ENCODE peak calls at places on chromosome 22, in five cellular contexts. H, R, A, T and Q are unnamed samples.
A peak's percentile ranks its signal among the peaks of the same experiment; 100 is the strongest.

GRCh38 chr22:27627444-27627833 is 174.1 kb downstream of the MN1 start:
- DNase-seq in A (no peak), R (no peak), T (no peak), H (no peak), Q (no peak)

GRCh38 chr22:32476286-32476685 is 1.7 kb downstream of the FBXO7 start:
- DNase-seq in T (no peak), A (no peak), H (no peak), R (no peak), Q (no peak)

GRCh38 chr22:37501610-37502341 is 15.6 kb upstream of the MFNG start:
- DNase-seq in T (peak; percentile 92), H (peak; percentile 82), A (peak; percentile 95), R (peak; percentile 70), Q (peak; percentile 84)

GRCh38 chr22:49776891-49777290 is 50.8 kb downstream of the BRD1 start:
- DNase-seq in A (no peak), H (no peak), T (peak; percentile 75), R (no peak), Q (no peak)

GRCh38 chr22:33864723-33865130 is 55.5 kb downstream of the LARGE1 start:
- DNase-seq in H (no peak), A (no peak), T (no peak), R (no peak), Q (peak; percentile 27)

GRCh38 chr22:37609240-37610152 is 862 bp downstream of the GGA1 start:
- DNase-seq in A (no peak), T (no peak), R (peak; percentile 67), H (no peak), Q (no peak)

GRCh38 chr22:39384750-39385480 is 14.7 kb upstream of the TAB1 start:
- DNase-seq in R (no peak), T (no peak), A (no peak), H (no peak), Q (no peak)

GRCh38 chr22:31637375-31637937 is 24.6 kb downstream of the PISD start:
- DNase-seq in H (no peak), T (no peak), R (no peak), A (no peak), Q (no peak)

GRCh38 chr22:34099278-34099677 is 179.0 kb upstream of the LARGE1 start:
- DNase-seq in H (peak; percentile 15), T (no peak), R (no peak), A (peak; percentile 20), Q (no peak)

GRCh38 chr22:45216133-45217003 is 24.3 kb downstream of the KIAA0930 start:
- DNase-seq in H (no peak), R (no peak), T (peak; percentile 49), A (no peak), Q (no peak)

GRCh38 chr22:50483977-50484853 is 2.4 kb upstream of the MIOX start:
- DNase-seq in A (peak; percentile 69), H (no peak), T (peak; percentile 80), R (no peak), Q (no peak)

GRCh38 chr22:22959147-22959827 is 71.7 kb downstream of the IGLL5 start:
- DNase-seq in H (peak; percentile 78), T (no peak), R (no peak), A (peak; percentile 71), Q (peak; percentile 78)

DNA sequence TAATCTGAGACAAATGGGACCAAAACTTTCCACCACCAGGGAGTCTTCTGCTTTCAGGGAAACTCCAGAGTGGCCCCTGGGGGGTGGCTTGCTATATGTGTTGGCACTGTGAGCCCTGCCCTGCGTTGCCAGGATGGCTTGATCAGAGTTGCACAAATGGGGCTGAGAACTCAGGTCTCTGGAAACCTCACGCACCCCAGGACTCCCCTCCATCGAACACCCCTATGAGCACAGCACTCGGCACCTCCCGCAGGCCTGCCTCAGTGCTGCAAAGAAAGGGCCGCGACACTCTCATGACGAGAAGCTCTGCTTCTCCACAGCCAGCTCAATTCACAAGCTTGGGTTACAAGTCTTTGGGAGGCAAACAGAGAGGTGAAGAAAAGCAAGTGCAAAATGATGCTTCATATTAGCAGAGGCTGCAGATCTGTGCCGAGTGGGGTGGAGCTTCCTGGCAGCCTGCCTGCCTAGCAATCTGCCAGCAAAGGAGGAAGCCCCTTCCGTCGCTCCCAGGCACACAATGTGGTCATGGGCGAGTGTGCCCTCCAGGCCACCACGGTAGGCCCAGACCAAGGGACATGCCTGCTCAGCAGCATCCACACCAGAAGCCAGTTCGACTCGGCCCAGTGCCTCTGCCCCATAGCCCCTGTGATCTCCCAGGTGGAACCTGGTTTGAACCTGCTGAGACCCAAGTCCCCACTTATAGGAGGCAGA is 55.7 kb downstream of the MYH9 start:
- DNase-seq in R (peak; percentile 88), H (peak; percentile 71), T (peak; percentile 93), A (peak; percentile 78), Q (peak; percentile 54)
- H3K36me3 ChIP-seq in R (peaks cover 25% of the 10 kb centered on the region), H (no peaks in the 10 kb centered on the region), T (peaks cover 52% of the 10 kb centered on the region), A (peaks cover 8% of the 10 kb centered on the region), Q (no peaks in the 10 kb centered on the region)

GRCh38 chr22:30413745-30414524 is 11.6 kb upstream of the MTFP1 start:
- DNase-seq in A (no peak), H (no peak), T (no peak), R (no peak), Q (no peak)
- H3K36me3 ChIP-seq in A (no peaks in the 10 kb centered on the region), H (no peaks in the 10 kb centered on the region), T (peaks cover 35% of the 10 kb centered on the region), R (peaks cover 56% of the 10 kb centered on the region), Q (no peaks in the 10 kb centered on the region)

GRCh38 chr22:41110968-41111367 is 18.6 kb downstream of the EP300 start:
- DNase-seq in R (no peak), A (no peak), T (no peak), H (no peak), Q (no peak)

GRCh38 chr22:41117127-41117965 is 25.0 kb downstream of the EP300 start:
- DNase-seq in R (no peak), T (no peak), A (no peak), H (no peak), Q (no peak)

DNA sequence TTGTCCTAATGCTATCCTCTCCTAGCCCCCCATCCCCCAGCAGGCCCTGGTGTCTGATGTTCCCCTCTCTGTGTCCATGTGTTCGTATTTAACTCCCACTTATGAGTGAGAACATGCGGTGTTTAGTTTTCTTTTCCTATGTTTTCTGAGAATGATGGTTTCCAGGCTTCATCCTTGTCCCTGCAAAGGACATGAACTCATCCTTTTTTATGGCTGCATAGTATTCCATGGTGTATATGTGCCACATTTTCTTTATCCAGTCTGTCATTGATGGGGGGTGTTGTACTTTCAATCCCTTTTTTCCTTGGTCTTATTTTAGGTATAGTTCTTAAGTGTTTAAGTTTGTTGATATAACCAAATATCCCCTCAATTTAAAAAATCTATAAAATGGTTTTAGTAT is 23.9 kb downstream of the EP300 start:
- DNase-seq in H (no peak), A (no peak), R (no peak), T (no peak), Q (no peak)
- H3K36me3 ChIP-seq in H (no peaks in the 10 kb centered on the region), A (peaks cover 18% of the 10 kb centered on the region), R (peaks cover 26% of the 10 kb centered on the region), T (peaks cover 35% of the 10 kb centered on the region), Q (no peaks in the 10 kb centered on the region)

DNA sequence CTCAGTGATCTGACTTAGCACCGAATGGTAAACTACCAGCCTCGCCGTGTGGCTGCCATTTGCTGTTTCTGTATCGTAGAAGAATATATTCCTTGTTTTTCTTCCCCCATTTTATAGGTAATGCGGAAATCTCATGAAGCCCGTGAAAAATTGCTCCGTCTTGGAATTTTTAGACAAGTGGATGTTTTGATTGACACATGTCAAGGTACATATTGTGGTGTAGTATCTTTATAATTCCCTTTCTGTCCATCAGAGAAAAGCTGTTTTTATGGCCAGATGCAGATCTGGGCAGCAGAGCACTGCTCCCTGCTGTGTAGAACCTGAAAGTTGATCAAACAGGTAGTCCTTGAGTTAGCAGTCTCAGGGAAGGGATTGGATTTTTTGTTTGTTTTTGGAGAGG is 13.4 kb downstream of the SAMM50 start:
- DNase-seq in T (no peak), H (no peak), R (no peak), A (no peak), Q (no peak)
- H3K36me3 ChIP-seq in T (peaks cover 55% of the 10 kb centered on the region), H (peaks cover under 1% of the 10 kb centered on the region), R (peaks cover 93% of the 10 kb centered on the region), A (peaks cover 26% of the 10 kb centered on the region), Q (no peaks in the 10 kb centered on the region)

GRCh38 chr22:17606472-17606871 is 22.1 kb downstream of the ATP6V1E1 start:
- DNase-seq in R (no peak), H (no peak), A (no peak), T (no peak), Q (no peak)

GRCh38 chr22:17613280-17613679 is 15.3 kb downstream of the ATP6V1E1 start:
- DNase-seq in H (no peak), T (no peak), A (no peak), R (no peak), Q (no peak)

GRCh38 chr22:17607891-17608521 is 20.5 kb downstream of the ATP6V1E1 start:
- DNase-seq in T (no peak), H (no peak), R (no peak), A (no peak), Q (no peak)

GRCh38 chr22:17612057-17612456 is 16.5 kb downstream of the ATP6V1E1 start:
- DNase-seq in R (no peak), A (no peak), T (no peak), H (no peak), Q (no peak)
- H3K36me3 ChIP-seq in R (peaks cover 74% of the 10 kb centered on the region), A (peaks cover 9% of the 10 kb centered on the region), T (peaks cover 27% of the 10 kb centered on the region), H (peaks cover 7% of the 10 kb centered on the region), Q (no peaks in the 10 kb centered on the region)

GRCh38 chr22:17724678-17725464 is 49.4 kb downstream of the BID start:
- DNase-seq in H (no peak), A (no peak), T (no peak), R (no peak), Q (no peak)

GRCh38 chr22:17725465-17725800 is 48.8 kb downstream of the BID start:
- DNase-seq in H (no peak), T (no peak), R (no peak), A (no peak), Q (no peak)

GRCh38 chr22:17728786-17729185 is 45.5 kb downstream of the BID start:
- DNase-seq in T (no peak), H (no peak), R (no peak), A (no peak), Q (no peak)

GRCh38 chr22:17727244-17727892 is 46.9 kb downstream of the BID start:
- DNase-seq in A (no peak), R (no peak), H (no peak), T (no peak), Q (no peak)

DNA sequence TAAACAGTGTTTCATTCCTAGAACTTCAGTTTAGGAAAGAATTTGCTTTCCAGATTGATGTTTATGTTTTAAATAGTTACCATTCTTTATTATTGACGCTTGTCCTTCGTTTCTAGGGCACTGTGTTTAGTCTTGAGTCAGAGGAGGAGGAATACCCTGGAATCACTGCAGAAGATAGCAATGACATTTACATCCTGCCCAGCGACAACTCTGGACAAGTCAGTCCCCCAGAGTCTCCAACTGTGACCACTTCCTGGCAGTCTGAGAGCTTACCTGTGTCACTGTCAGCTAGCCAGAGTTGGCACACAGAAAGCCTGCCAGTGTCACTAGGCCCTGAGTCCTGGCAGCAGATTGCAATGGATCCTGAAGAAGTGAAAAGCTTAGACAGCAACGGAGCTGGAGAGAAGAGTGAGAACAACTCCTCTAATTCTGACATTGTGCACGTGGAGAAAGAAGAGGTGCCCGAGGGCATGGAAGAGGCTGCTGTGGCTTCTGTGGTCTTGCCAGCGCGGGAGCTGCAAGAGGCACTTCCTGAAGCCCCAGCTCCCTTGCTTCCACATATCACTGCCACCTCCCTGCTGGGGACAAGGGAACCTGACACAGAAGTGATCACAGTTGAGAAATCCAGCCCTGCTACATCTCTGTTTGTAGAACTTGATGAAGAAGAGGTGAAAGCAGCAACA is 47.6 kb downstream of the BID start:
- DNase-seq in H (no peak), T (no peak), R (no peak), A (no peak), Q (no peak)
- H3K36me3 ChIP-seq in H (no peaks in the 10 kb centered on the region), T (peaks cover 37% of the 10 kb centered on the region), R (peaks cover 27% of the 10 kb centered on the region), A (peaks cover 13% of the 10 kb centered on the region), Q (no peaks in the 10 kb centered on the region)

GRCh38 chr22:42879371-42880021 is 22.4 kb upstream of the ARFGAP3 start:
- DNase-seq in A (no peak), H (no peak), T (no peak), R (no peak), Q (no peak)
- H3K36me3 ChIP-seq in A (peaks cover 30% of the 10 kb centered on the region), H (peaks cover 26% of the 10 kb centered on the region), T (peaks cover 62% of the 10 kb centered on the region), R (peaks cover 97% of the 10 kb centered on the region), Q (no peaks in the 10 kb centered on the region)